ENCODE peak calls at places on chromosomes 16 and 17, in five cellular contexts. One of them, this sample, is unnamed.

GRCh38 chr17:75998327-75998795 is 2.3 kb upstream of the CDK3 start:
- DNase-seq in endodermal cell: peak
- DNase-seq in IMR-90: no peak
- DNase-seq in CD8-positive, alpha-beta T cell: no peak
- DNase-seq in A549: no peak
- DNase-seq in this sample: no peak

GRCh38 chr16:87834668-87835473 is 34.4 kb downstream of the SLC7A5 start:
- DNase-seq in A549: no peak
- DNase-seq in endodermal cell: no peak
- DNase-seq in CD8-positive, alpha-beta T cell: no peak
- DNase-seq in IMR-90: peak
- DNase-seq in this sample: peak

GRCh38 chr16:59042296-59042695 is 308.2 kb upstream of the GOT2 start:
- DNase-seq in A549: no peak
- DNase-seq in endodermal cell: no peak
- DNase-seq in CD8-positive, alpha-beta T cell: no peak
- DNase-seq in IMR-90: no peak
- DNase-seq in this sample: no peak

GRCh38 chr17:35046740-35047283 is 16.7 kb downstream of the RFFL start:
- DNase-seq in endodermal cell: no peak
- DNase-seq in A549: no peak
- DNase-seq in IMR-90: peak
- DNase-seq in CD8-positive, alpha-beta T cell: peak
- DNase-seq in this sample: peak

GRCh38 chr17:59572301-59572924 is 7.0 kb downstream of the DHX40 start:
- DNase-seq in IMR-90: peak
- DNase-seq in CD8-positive, alpha-beta T cell: no peak
- DNase-seq in A549: no peak
- DNase-seq in endodermal cell: no peak
- DNase-seq in this sample: peak

GRCh38 chr16:24850289-24850931 is 4.6 kb downstream of the SLC5A11 start:
- DNase-seq in A549: no peak
- DNase-seq in CD8-positive, alpha-beta T cell: no peak
- DNase-seq in IMR-90: peak
- DNase-seq in endodermal cell: no peak
- DNase-seq in this sample: peak

GRCh38 chr16:86531193-86531550 is 20.8 kb downstream of the FOXF1 start:
- DNase-seq in A549: no peak
- DNase-seq in CD8-positive, alpha-beta T cell: no peak
- DNase-seq in IMR-90: no peak
- DNase-seq in endodermal cell: peak
- DNase-seq in this sample: peak

GRCh38 chr16:25914357-25914962 is 222.7 kb downstream of the HS3ST4 start:
- DNase-seq in endodermal cell: peak
- DNase-seq in A549: no peak
- DNase-seq in IMR-90: no peak
- DNase-seq in CD8-positive, alpha-beta T cell: no peak
- DNase-seq in this sample: no peak

GRCh38 chr17:59963738-59964454 is 644 bp downstream of the RNFT1 start:
- DNase-seq in IMR-90: peak
- DNase-seq in A549: peak
- DNase-seq in CD8-positive, alpha-beta T cell: peak
- DNase-seq in endodermal cell: no peak
- DNase-seq in this sample: peak

GRCh38 chr17:34575182-34575581 is 4.2 kb upstream of the TMEM132E start:
- DNase-seq in endodermal cell: no peak
- DNase-seq in A549: no peak
- DNase-seq in IMR-90: no peak
- DNase-seq in CD8-positive, alpha-beta T cell: no peak
- DNase-seq in this sample: no peak

GRCh38 chr17:36937961-36938565 is 788 bp downstream of the LHX1 start:
- DNase-seq in A549: no peak
- DNase-seq in CD8-positive, alpha-beta T cell: no peak
- DNase-seq in endodermal cell: peak
- DNase-seq in IMR-90: peak
- DNase-seq in this sample: peak

GRCh38 chr17:17416007-17416399 is 60.8 kb upstream of the MED9 start:
- DNase-seq in CD8-positive, alpha-beta T cell: no peak
- DNase-seq in IMR-90: peak
- DNase-seq in endodermal cell: peak
- DNase-seq in A549: peak
- DNase-seq in this sample: peak

GRCh38 chr17:74457146-74457819 is 9.2 kb upstream of the CD300A start:
- DNase-seq in endodermal cell: peak
- DNase-seq in IMR-90: peak
- DNase-seq in CD8-positive, alpha-beta T cell: peak
- DNase-seq in A549: peak
- DNase-seq in this sample: peak

GRCh38 chr16:27315333-27316037 is 1.7 kb downstream of the IL4R start:
- DNase-seq in endodermal cell: peak
- DNase-seq in A549: peak
- DNase-seq in CD8-positive, alpha-beta T cell: peak
- DNase-seq in IMR-90: peak
- DNase-seq in this sample: peak

GRCh38 chr16:76176153-76176552 is 101.0 kb upstream of the CNTNAP4 start:
- DNase-seq in A549: no peak
- DNase-seq in IMR-90: no peak
- DNase-seq in CD8-positive, alpha-beta T cell: no peak
- DNase-seq in endodermal cell: no peak
- DNase-seq in this sample: no peak

GRCh38 chr17:9227819-9228407 is 206.6 kb downstream of the NTN1 start:
- DNase-seq in A549: no peak
- DNase-seq in IMR-90: no peak
- DNase-seq in CD8-positive, alpha-beta T cell: no peak
- DNase-seq in endodermal cell: no peak
- DNase-seq in this sample: no peak
- H3K4me3 ChIP-seq in A549: no peak
- H3K4me3 ChIP-seq in IMR-90: no peak
- H3K4me3 ChIP-seq in CD8-positive, alpha-beta T cell: no peak
- H3K4me3 ChIP-seq in endodermal cell: no peak
- H3K4me3 ChIP-seq in this sample: no peak

DNA sequence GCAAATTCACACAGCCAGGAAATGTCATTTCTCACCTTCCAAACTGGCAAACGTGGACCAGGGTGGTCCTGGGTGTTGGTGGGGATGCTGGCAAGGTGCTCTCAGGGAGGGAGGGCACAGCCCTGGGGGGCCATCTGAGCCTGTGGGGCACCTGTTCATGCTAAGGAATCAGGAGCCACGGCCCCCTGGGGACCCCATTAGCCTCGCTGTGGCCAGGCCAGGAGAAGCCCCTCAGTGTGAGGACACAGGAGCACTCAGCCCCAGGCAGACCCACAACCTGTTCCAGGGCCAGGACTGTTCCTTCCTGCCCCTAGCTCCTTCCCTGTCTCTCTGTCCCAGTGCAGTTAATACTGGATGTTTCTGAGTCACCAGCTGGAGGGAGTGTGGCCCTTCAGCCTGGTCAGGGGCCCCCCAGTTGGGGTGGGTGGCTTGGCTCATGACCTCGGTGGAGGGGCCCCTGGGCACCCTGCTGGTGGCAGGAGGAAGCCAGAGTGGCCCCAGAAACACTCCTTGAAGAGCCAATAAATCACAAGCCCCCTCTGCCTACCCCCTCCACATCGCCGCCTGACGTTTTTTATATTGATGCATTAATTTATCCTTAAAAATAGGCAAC is 22.5 kb downstream of the ACTG1 start:
- DNase-seq in IMR-90: no peak
- DNase-seq in CD8-positive, alpha-beta T cell: no peak
- DNase-seq in endodermal cell: peak
- DNase-seq in A549: no peak
- DNase-seq in this sample: no peak
- H3K4me3 ChIP-seq in IMR-90: no peak
- H3K4me3 ChIP-seq in CD8-positive, alpha-beta T cell: no peak
- H3K4me3 ChIP-seq in endodermal cell: no peak
- H3K4me3 ChIP-seq in A549: no peak
- H3K4me3 ChIP-seq in this sample: no peak

GRCh38 chr17:2510559-2510958 is 1.1 kb downstream of the METTL16 start:
- DNase-seq in CD8-positive, alpha-beta T cell: no peak
- DNase-seq in A549: no peak
- DNase-seq in endodermal cell: peak
- DNase-seq in IMR-90: no peak
- DNase-seq in this sample: no peak
- H3K4me3 ChIP-seq in CD8-positive, alpha-beta T cell: peak
- H3K4me3 ChIP-seq in A549: peak
- H3K4me3 ChIP-seq in endodermal cell: peak
- H3K4me3 ChIP-seq in IMR-90: peak
- H3K4me3 ChIP-seq in this sample: peak

GRCh38 chr17:6654816-6655731 is 3.5 kb downstream of the C17orf100 start:
- DNase-seq in IMR-90: no peak
- DNase-seq in CD8-positive, alpha-beta T cell: no peak
- DNase-seq in endodermal cell: peak
- DNase-seq in A549: no peak
- DNase-seq in this sample: no peak
- H3K4me3 ChIP-seq in IMR-90: no peak
- H3K4me3 ChIP-seq in CD8-positive, alpha-beta T cell: no peak
- H3K4me3 ChIP-seq in endodermal cell: peak
- H3K4me3 ChIP-seq in A549: no peak
- H3K4me3 ChIP-seq in this sample: no peak

GRCh38 chr16:10181196-10182162 is 749 bp downstream of the GRIN2A start:
- DNase-seq in CD8-positive, alpha-beta T cell: no peak
- DNase-seq in A549: peak
- DNase-seq in endodermal cell: peak
- DNase-seq in IMR-90: peak
- DNase-seq in this sample: peak
- H3K4me3 ChIP-seq in CD8-positive, alpha-beta T cell: no peak
- H3K4me3 ChIP-seq in A549: peak
- H3K4me3 ChIP-seq in endodermal cell: peak
- H3K4me3 ChIP-seq in IMR-90: no peak
- H3K4me3 ChIP-seq in this sample: no peak

GRCh38 chr17:78840780-78841611 is at the start of gene USP36:
- DNase-seq in endodermal cell: peak
- DNase-seq in CD8-positive, alpha-beta T cell: peak
- DNase-seq in IMR-90: peak
- DNase-seq in A549: peak
- DNase-seq in this sample: peak

GRCh38 chr17:78839173-78839761 is 1.3 kb downstream of the USP36 start:
- DNase-seq in IMR-90: peak
- DNase-seq in A549: peak
- DNase-seq in endodermal cell: no peak
- DNase-seq in CD8-positive, alpha-beta T cell: no peak
- DNase-seq in this sample: peak

GRCh38 chr17:78839762-78840529 is 668 bp downstream of the USP36 start:
- DNase-seq in A549: peak
- DNase-seq in IMR-90: peak
- DNase-seq in CD8-positive, alpha-beta T cell: peak
- DNase-seq in endodermal cell: peak
- DNase-seq in this sample: peak

GRCh38 chr17:78838574-78839005 is 2.0 kb downstream of the USP36 start:
- DNase-seq in CD8-positive, alpha-beta T cell: no peak
- DNase-seq in A549: no peak
- DNase-seq in endodermal cell: no peak
- DNase-seq in IMR-90: no peak
- DNase-seq in this sample: no peak

DNA sequence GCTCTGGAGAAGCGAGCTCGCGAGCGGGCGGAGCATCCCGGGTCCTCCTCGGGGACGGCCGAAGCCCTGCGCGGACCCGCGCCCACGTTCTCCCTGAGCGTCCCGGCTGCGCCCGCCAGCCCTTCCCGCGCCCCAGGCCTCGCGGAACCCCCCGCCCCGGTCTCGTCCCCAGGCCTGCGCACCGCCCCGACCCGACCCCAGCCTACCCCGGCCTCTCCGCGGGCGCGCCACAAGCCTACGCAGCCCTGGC is 159 bp downstream of the USP36 start:
- DNase-seq in endodermal cell: no peak
- DNase-seq in CD8-positive, alpha-beta T cell: no peak
- DNase-seq in A549: no peak
- DNase-seq in IMR-90: no peak
- DNase-seq in this sample: no peak
- H3K4me3 ChIP-seq in endodermal cell: peak
- H3K4me3 ChIP-seq in CD8-positive, alpha-beta T cell: peak
- H3K4me3 ChIP-seq in A549: peak
- H3K4me3 ChIP-seq in IMR-90: peak
- H3K4me3 ChIP-seq in this sample: peak